ENCODE peak calls at places on chromosomes 11 and 22, in ten cellular contexts. U, Z, R, Q, H, W, K, O, F and X are unnamed samples.

GRCh38 chr22:33270596-33270995 is 212.4 kb upstream of the SYN3 start:
- DNase-seq in R (no peak), H (no peak), U (no peak), K (no peak), F (no peak), O (no peak), W (no peak), Q (no peak), Z (no peak), X (no peak)

GRCh38 chr11:118436639-118437045 is 350 bp downstream of the KMT2A start:
- DNase-seq in U (peak), K (peak), F (peak), Q (no peak), W (no peak), O (peak), Z (peak), R (no peak), H (no peak), X (peak)

GRCh38 chr11:125517116-125517804 is 21.2 kb upstream of the FEZ1 start:
- DNase-seq in R (no peak), Q (no peak), O (no peak), F (no peak), H (no peak), K (no peak), W (peak), Z (peak), U (peak), X (no peak)

GRCh38 chr11:114259124-114259526 is 37.1 kb upstream of the NNMT start:
- DNase-seq in R (peak), Q (no peak), W (no peak), O (no peak), F (no peak), U (no peak), K (peak), H (no peak), Z (no peak), X (peak)

GRCh38 chr11:113173023-113173594 is 141.3 kb upstream of the TTC12 start:
- DNase-seq in F (no peak), Z (no peak), R (no peak), O (no peak), H (no peak), K (no peak), Q (no peak), U (no peak), W (no peak), X (no peak)

GRCh38 chr11:94974178-94974577 is 669 bp downstream of the KDM4D start:
- DNase-seq in W (no peak), Q (no peak), H (no peak), O (no peak), K (no peak), F (no peak), Z (no peak), R (no peak), U (no peak), X (no peak)

GRCh38 chr11:33194455-33194854 is 33.2 kb upstream of the CSTF3 start:
- DNase-seq in U (no peak), K (no peak), R (no peak), W (no peak), F (no peak), H (no peak), O (no peak), Q (no peak), Z (no peak), X (no peak)

GRCh38 chr22:20205964-20206708 is 55.3 kb upstream of the CCDC188 start:
- DNase-seq in R (no peak), U (peak), Z (peak), F (peak), O (peak), Q (peak), H (peak), W (peak), K (peak), X (peak)

GRCh38 chr22:38153821-38154562 is 27.6 kb downstream of the PLA2G6 start:
- DNase-seq in R (no peak), W (no peak), F (peak), H (no peak), Q (no peak), U (no peak), O (no peak), Z (no peak), K (peak), X (no peak)

GRCh38 chr22:37801946-37802309 is 5.8 kb upstream of the GCAT start:
- DNase-seq in O (no peak), Z (no peak), U (no peak), W (peak), R (no peak), H (no peak), F (no peak), Q (no peak), K (no peak), X (no peak)

GRCh38 chr11:115920841-115921480 is 416.7 kb upstream of the CADM1 start:
- DNase-seq in H (no peak), R (no peak), O (no peak), K (no peak), U (no peak), W (no peak), Z (no peak), F (peak), Q (no peak), X (no peak)

GRCh38 chr22:43326342-43326825 is 16.8 kb downstream of the SCUBE1 start:
- DNase-seq in R (no peak), Z (no peak), K (peak), O (no peak), Q (no peak), H (no peak), U (no peak), W (no peak), F (no peak), X (no peak)

GRCh38 chr22:43435851-43436535 is 24.2 kb downstream of the MPPED1 start:
- DNase-seq in O (no peak), W (no peak), F (peak), Z (no peak), R (no peak), H (no peak), K (peak), Q (no peak), U (no peak), X (no peak)

GRCh38 chr22:44085743-44086741 is 61.9 kb downstream of the PARVB start:
- DNase-seq in Z (peak), F (no peak), Q (no peak), R (no peak), W (peak), H (peak), K (no peak), O (no peak), U (peak), X (peak)

GRCh38 chr11:130890039-130890745 is 26.1 kb downstream of the SNX19 start:
- DNase-seq in Q (no peak), U (peak), F (no peak), Z (no peak), W (no peak), K (no peak), H (no peak), R (no peak), O (no peak), X (no peak)

GRCh38 chr22:18085188-18085587 is 7.4 kb downstream of the PEX26 start:
- DNase-seq in W (peak), U (peak), O (no peak), Z (no peak), H (no peak), K (peak), R (no peak), Q (no peak), F (no peak), X (no peak)

GRCh38 chr11:19772480-19772879 is 59.8 kb downstream of the NAV2 start:
- DNase-seq in R (no peak), O (no peak), Q (no peak), Z (no peak), H (no peak), U (no peak), W (no peak), F (no peak), K (no peak), X (no peak)

GRCh38 chr22:44025171-44026065 is 1.3 kb downstream of the PARVB start:
- DNase-seq in K (no peak), H (no peak), O (no peak), W (no peak), R (no peak), Q (peak), F (peak), U (no peak), Z (peak), X (peak)

GRCh38 chr11:119374632-119375394 is 6.7 kb downstream of the USP2 start:
- DNase-seq in W (no peak), F (peak), Z (no peak), Q (peak), K (no peak), U (no peak), R (no peak), O (no peak), H (no peak), X (no peak)

GRCh38 chr11:2943711-2944118 is 14.5 kb upstream of the PHLDA2 start:
- DNase-seq in H (no peak), K (peak), R (no peak), F (peak), U (no peak), Q (peak), Z (no peak), O (no peak), W (no peak), X (peak)

GRCh38 chr11:127191689-127192088 is 191.1 kb upstream of the KIRREL3 start:
- DNase-seq in Q (no peak), O (no peak), Z (no peak), U (no peak), R (no peak), F (no peak), H (no peak), K (no peak), W (no peak), X (no peak)

GRCh38 chr11:59901306-59901705 is 22.7 kb downstream of the OOSP3 start:
- DNase-seq in R (no peak), W (peak), Z (no peak), U (no peak), H (peak), F (no peak), K (no peak), O (no peak), Q (no peak), X (no peak)

GRCh38 chr11:59510917-59511589 is at the start of gene OR4D9:
- DNase-seq in F (no peak), H (no peak), O (peak), Z (no peak), K (no peak), R (no peak), U (no peak), Q (no peak), W (no peak), X (no peak)

GRCh38 chr11:119062779-119063178 is 4.8 kb upstream of the VPS11 start:
- DNase-seq in R (no peak), K (no peak), F (no peak), H (no peak), Q (no peak), W (peak), O (no peak), Z (no peak), U (peak), X (no peak)

GRCh38 chr11:106276859-106277436 is 199.5 kb downstream of the AASDHPPT start:
- DNase-seq in Z (no peak), U (peak), R (no peak), W (peak), H (no peak), O (no peak), F (no peak), Q (no peak), K (no peak), X (no peak)
- TF ChIP-seq CTCF in Z (peak), U (peak), R (no peak), W (peak), H (peak), O (no peak), F (peak), Q (no peak), K (no peak), X (no peak)

GRCh38 chr11:44305643-44306468 is 4.1 kb downstream of the ALX4 start:
- DNase-seq in H (no peak), W (no peak), R (no peak), U (no peak), Z (peak), Q (no peak), K (no peak), F (no peak), O (no peak), X (peak)
- H3K27ac ChIP-seq in H (no peak), W (peak), R (no peak), U (no peak), Z (no peak), Q (no peak), K (no peak), F (no peak), O (no peak), X (no peak)

GRCh38 chr11:11010624-11011127 is 152.8 kb upstream of the ZBED5 start:
- DNase-seq in Z (no peak), F (no peak), H (no peak), Q (peak), O (no peak), U (peak), R (no peak), K (no peak), W (peak), X (peak)
- TF ChIP-seq CTCF in Z (no peak), F (peak), H (peak), Q (peak), O (no peak), U (no peak), R (peak), K (peak), W (peak), X (peak)

GRCh38 chr11:16789061-16789415 is 50.6 kb downstream of the C11orf58 start:
- DNase-seq in W (no peak), Z (no peak), F (no peak), U (no peak), K (no peak), R (no peak), H (no peak), Q (no peak), O (no peak), X (peak)

GRCh38 chr11:16785520-16786128 is 47.2 kb downstream of the C11orf58 start:
- DNase-seq in U (peak), F (no peak), R (peak), O (peak), Z (peak), K (peak), W (peak), H (no peak), Q (peak), X (peak)

GRCh38 chr11:16788141-16789060 is 50.0 kb downstream of the C11orf58 start:
- DNase-seq in K (peak), O (peak), H (peak), Q (peak), W (peak), F (peak), Z (peak), R (peak), U (peak), X (peak)

GRCh38 chr11:16786131-16786530 is 47.7 kb downstream of the C11orf58 start:
- DNase-seq in U (no peak), K (peak), H (no peak), Q (no peak), O (no peak), F (no peak), R (no peak), W (no peak), Z (no peak), X (no peak)

GRCh38 chr11:16787035-16787744 is 48.7 kb downstream of the C11orf58 start:
- DNase-seq in K (no peak), F (no peak), O (no peak), U (peak), W (no peak), Q (no peak), Z (no peak), R (no peak), H (no peak), X (no peak)
- H3K27ac ChIP-seq in K (peak), F (no peak), O (no peak), U (no peak), W (no peak), Q (no peak), Z (no peak), R (no peak), H (no peak), X (no peak)

GRCh38 chr11:61535998-61536675 is 27.6 kb downstream of the LRRC10B start:
- DNase-seq in R (no peak), F (no peak), H (no peak), Q (no peak), U (no peak), K (no peak), O (no peak), W (no peak), Z (no peak), X (no peak)

GRCh38 chr11:61537326-61537725 is 28.8 kb downstream of the LRRC10B start:
- DNase-seq in Z (no peak), H (no peak), Q (no peak), O (no peak), U (no peak), R (no peak), W (no peak), K (no peak), F (no peak), X (no peak)

GRCh38 chr11:61534901-61535839 is 26.6 kb downstream of the LRRC10B start:
- DNase-seq in F (no peak), U (no peak), R (no peak), K (no peak), Q (peak), Z (no peak), W (no peak), O (no peak), H (no peak), X (no peak)

GRCh38 chr11:61538636-61538961 is 30.1 kb downstream of the LRRC10B start:
- DNase-seq in R (no peak), O (no peak), U (no peak), W (no peak), Q (no peak), Z (no peak), F (no peak), H (no peak), K (no peak), X (no peak)

GRCh38 chr11:61536676-61537270 is 28.2 kb downstream of the LRRC10B start:
- DNase-seq in U (no peak), Q (no peak), F (no peak), H (no peak), O (no peak), W (no peak), K (no peak), R (no peak), Z (no peak), X (no peak)
- TF ChIP-seq CTCF in U (no peak), Q (no peak), F (no peak), H (no peak), O (no peak), W (no peak), K (no peak), R (no peak), Z (no peak), X (no peak)

GRCh38 chr11:121889931-121890330 is 226.1 kb downstream of the BLID start:
- DNase-seq in F (no peak), K (no peak), H (peak), Q (no peak), W (no peak), R (no peak), O (no peak), Z (no peak), U (peak), X (no peak)

GRCh38 chr11:121890377-121890776 is 225.6 kb downstream of the BLID start:
- DNase-seq in W (no peak), H (peak), O (no peak), Z (no peak), F (no peak), K (no peak), U (peak), R (no peak), Q (no peak), X (no peak)

GRCh38 chr11:121887564-121887963 is 228.5 kb downstream of the BLID start:
- DNase-seq in U (no peak), H (no peak), Z (no peak), O (no peak), R (no peak), Q (no peak), K (no peak), F (no peak), W (no peak), X (no peak)

GRCh38 chr11:121891134-121891533 is 224.9 kb downstream of the BLID start:
- DNase-seq in H (no peak), F (no peak), Z (no peak), K (no peak), W (no peak), R (no peak), U (no peak), O (no peak), Q (no peak), X (no peak)

GRCh38 chr11:121889168-121889567 is 226.8 kb downstream of the BLID start:
- DNase-seq in K (no peak), Q (no peak), W (no peak), U (peak), O (no peak), Z (no peak), F (no peak), H (no peak), R (no peak), X (no peak)
- H3K27ac ChIP-seq in K (no peak), Q (no peak), W (no peak), U (no peak), O (no peak), Z (no peak), F (no peak), H (no peak), R (no peak), X (no peak)

DNA sequence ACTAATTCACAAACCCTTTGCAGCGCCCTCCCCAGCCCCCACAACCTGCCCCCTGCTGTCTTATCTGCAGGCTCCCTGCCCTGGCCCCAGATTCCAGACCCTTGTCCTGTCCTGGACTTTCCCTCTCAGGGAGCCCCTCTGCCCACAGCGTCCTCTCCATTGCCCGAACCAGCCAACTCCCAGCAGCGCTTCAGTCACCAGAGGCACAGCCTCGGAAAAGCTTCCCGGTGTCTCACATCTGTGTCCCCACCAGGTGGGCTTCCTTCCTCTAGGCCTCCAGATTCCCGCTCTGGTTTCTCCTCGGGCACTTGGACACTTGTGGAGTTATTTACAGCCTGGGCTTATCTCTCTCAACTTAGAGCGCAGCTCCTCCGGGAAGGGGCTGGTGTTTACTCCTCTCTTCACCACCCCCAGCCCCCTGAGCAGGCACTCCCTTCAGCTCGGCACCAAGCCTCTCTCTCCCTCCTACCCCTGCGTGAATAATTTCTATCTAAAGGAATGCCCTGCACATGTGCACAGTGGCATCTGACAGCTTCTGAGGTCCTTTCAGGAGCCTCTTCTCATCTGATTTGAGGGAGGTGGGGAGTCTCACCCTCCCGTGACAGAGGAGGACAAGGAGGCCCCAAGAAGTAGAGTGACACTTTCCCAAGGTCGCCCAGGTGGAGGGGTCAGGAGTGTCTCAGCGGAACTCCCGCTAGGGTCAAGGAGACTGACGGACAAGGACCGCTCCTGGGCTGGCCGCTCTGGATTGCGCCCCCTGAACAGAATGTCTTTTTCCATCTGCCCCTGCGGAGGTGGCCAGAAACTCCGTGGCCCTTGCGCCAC is 838 bp downstream of the WNT11 start:
- DNase-seq in Z (no peak), F (peak), W (no peak), H (no peak), R (no peak), O (no peak), Q (no peak), K (no peak), U (no peak), X (no peak)
- TF ChIP-seq CTCF in Z (no peak), F (no peak), W (no peak), H (no peak), R (no peak), O (no peak), Q (no peak), K (no peak), U (no peak), X (no peak)

DNA sequence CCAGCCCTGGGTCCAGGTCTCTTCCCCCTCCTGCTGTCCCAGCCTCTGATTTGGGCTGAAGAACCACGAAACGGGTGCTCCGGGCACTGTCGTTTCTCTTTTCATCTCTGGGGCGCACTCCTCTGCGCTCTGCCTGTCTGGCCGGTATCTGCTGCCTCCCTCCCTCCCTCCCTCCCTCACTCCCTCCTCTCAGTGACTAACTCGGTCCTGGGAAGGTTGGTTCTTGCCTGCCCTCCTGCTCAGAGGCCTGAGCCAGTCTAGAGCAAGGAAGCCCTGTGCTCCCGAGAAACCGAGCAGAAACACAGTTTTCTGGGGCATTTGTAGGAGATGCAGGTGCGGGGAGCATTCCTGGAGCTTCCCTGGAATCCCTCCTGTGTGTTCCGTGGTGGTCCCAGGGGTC is 1235.2 kb downstream of the BRD1 start:
- DNase-seq in R (no peak), Z (no peak), H (no peak), F (peak), K (no peak), U (no peak), O (no peak), Q (no peak), W (no peak), X (no peak)
- H3K27ac ChIP-seq in R (peak), Z (no peak), H (no peak), F (no peak), K (no peak), U (no peak), O (no peak), Q (no peak), W (no peak), X (no peak)